ENCODE peak calls at places on chromosomes 4 and X, in seven cellular contexts. L is SW480, Y is EH, M is NCI-H1105, J is head of caudate nucleus, S is NT2/D1, T is amniotic stem cell. Z is an unnamed sample.

GRCh38 chrX:22300130-22300529 is 27.4 kb downstream of the CBLL2 start:
- DNase-seq in L (peak), Y (peak), M (peak), J (peak), S (no peak), T (no peak), Z (peak)

GRCh38 chr4:153233761-153234371 is 29.6 kb downstream of the TRIM2 start:
- DNase-seq in L (no peak), Y (peak), M (no peak), J (no peak), S (no peak), T (peak), Z (peak)

GRCh38 chrX:48505481-48505880 is 3.3 kb upstream of the PORCN start:
- DNase-seq in L (no peak), Y (no peak), M (no peak), J (no peak), S (no peak), T (no peak), Z (no peak)

GRCh38 chrX:45517090-45517973 is 316.7 kb upstream of the DIPK2B start:
- DNase-seq in L (peak), Y (peak), M (no peak), J (no peak), S (no peak), T (peak), Z (peak)

GRCh38 chr4:183014361-183015084 is 84.5 kb upstream of the WWC2 start:
- DNase-seq in L (no peak), Y (no peak), M (no peak), J (no peak), S (no peak), T (no peak), Z (no peak)

GRCh38 chrX:136310411-136310810 is 9.6 kb downstream of the ADGRG4 start:
- DNase-seq in L (peak), Y (peak), M (no peak), J (no peak), S (peak), T (no peak), Z (no peak)

GRCh38 chrX:12956704-12957541 is 18.0 kb upstream of the TMSB4X start:
- DNase-seq in L (peak), Y (peak), M (no peak), J (no peak), S (no peak), T (no peak), Z (peak)

GRCh38 chrX:13123857-13124345 is 79.5 kb upstream of the FAM9C start:
- DNase-seq in L (no peak), Y (peak), M (no peak), J (no peak), S (no peak), T (no peak), Z (no peak)

GRCh38 chrX:48580662-48581061 is 6.4 kb downstream of the RBM3 start:
- DNase-seq in L (no peak), Y (no peak), M (no peak), J (no peak), S (no peak), T (no peak), Z (no peak)

GRCh38 chr4:54942735-54943134 is 182.7 kb downstream of the KDR start:
- DNase-seq in L (no peak), Y (no peak), M (no peak), J (no peak), S (no peak), T (no peak), Z (no peak)

GRCh38 chr4:168694669-168695068 is 197.8 kb downstream of the PALLD start:
- DNase-seq in L (no peak), Y (peak), M (no peak), J (no peak), S (no peak), T (no peak), Z (no peak)

GRCh38 chr4:92231511-92231910 is 72.3 kb upstream of the GRID2 start:
- DNase-seq in L (no peak), Y (peak), M (no peak), J (no peak), S (no peak), T (no peak), Z (no peak)

GRCh38 chrX:63743596-63743995 is 41.4 kb downstream of the ARHGEF9 start:
- DNase-seq in L (no peak), Y (no peak), M (no peak), J (no peak), S (no peak), T (no peak), Z (no peak)

GRCh38 chr4:186485621-186486062 is 69.7 kb downstream of the MTNR1A start:
- DNase-seq in L (peak), Y (peak), M (peak), J (no peak), S (no peak), T (no peak), Z (peak)

GRCh38 chr4:67397931-67398330 is 147.4 kb downstream of the CENPC start:
- DNase-seq in L (no peak), Y (no peak), M (no peak), J (no peak), S (no peak), T (no peak), Z (no peak)

GRCh38 chrX:137567474-137568232 is 1.7 kb downstream of the ZIC3 start:
- DNase-seq in L (no peak), Y (no peak), M (peak), J (no peak), S (no peak), T (no peak), Z (no peak)

GRCh38 chr4:15656038-15656470 is 897 bp upstream of the FBXL5 start:
- DNase-seq in L (no peak), Y (no peak), M (peak), J (no peak), S (peak), T (no peak), Z (no peak)

GRCh38 chr4:152708806-152709205 is 29.0 kb upstream of the TMEM154 start:
- DNase-seq in L (no peak), Y (no peak), M (no peak), J (no peak), S (no peak), T (no peak), Z (no peak)

GRCh38 chr4:142129931-142130330 is 493.5 kb downstream of the IL15 start:
- DNase-seq in L (no peak), Y (peak), M (no peak), J (no peak), S (no peak), T (no peak), Z (no peak)

GRCh38 chr4:163382178-163382869 is 38.6 kb downstream of the NPY5R start:
- DNase-seq in L (no peak), Y (no peak), M (no peak), J (no peak), S (no peak), T (no peak), Z (no peak)

GRCh38 chr4:56728512-56728911 is 47.4 kb upstream of the HOPX start:
- DNase-seq in L (no peak), Y (peak), M (peak), J (no peak), S (no peak), T (no peak), Z (no peak)